ENCODE peak calls at places on chromosomes 4 and X, in six cellular contexts. P is pancreas, H is mucosa of gallbladder, V is HCEC 1CT, Y is anterior cingulate cortex, Q is SW480. X is an unnamed sample.

GRCh38 chr4:133148690-133149363 is at the start of gene PCDH10:
- DNase-seq in P (peak), H (peak), V (peak), Y (peak), Q (no peak), X (peak)

GRCh38 chr4:3465698-3466671 is 2.9 kb downstream of the DOK7 start:
- DNase-seq in P (peak), H (no peak), V (no peak), Y (no peak), Q (no peak), X (no peak)

GRCh38 chr4:39591290-39591689 is 47.4 kb downstream of the SMIM14 start:
- DNase-seq in P (no peak), H (no peak), V (no peak), Y (no peak), Q (peak), X (no peak)

GRCh38 chr4:172287112-172287511 is 473.9 kb downstream of the GALNTL6 start:
- DNase-seq in P (no peak), H (no peak), V (no peak), Y (no peak), Q (no peak), X (no peak)

GRCh38 chr4:70703695-70704332 is 15.5 kb downstream of the UTP3 start:
- DNase-seq in P (no peak), H (no peak), V (peak), Y (peak), Q (peak), X (no peak)

GRCh38 chrX:103063918-103064434 is at the start of gene BEX1:
- DNase-seq in P (peak), H (no peak), V (peak), Y (peak), Q (no peak), X (peak)

GRCh38 chrX:21374994-21375794 is 976 bp downstream of the CNKSR2 start:
- DNase-seq in P (no peak), H (no peak), V (no peak), Y (no peak), Q (no peak), X (no peak)

GRCh38 chr4:141347738-141348524 is 127.2 kb downstream of the ZNF330 start:
- DNase-seq in P (no peak), H (no peak), V (no peak), Y (no peak), Q (no peak), X (no peak)

GRCh38 chr4:33996075-33996718 is 2248.1 kb downstream of the ARAP2 start:
- DNase-seq in P (no peak), H (no peak), V (no peak), Y (no peak), Q (no peak), X (no peak)

GRCh38 chr4:147855670-147856069 is 123.8 kb downstream of the ARHGAP10 start:
- DNase-seq in P (no peak), H (no peak), V (no peak), Y (no peak), Q (no peak), X (no peak)

GRCh38 chrX:9775930-9776329 is 10.3 kb upstream of the GPR143 start:
- DNase-seq in P (no peak), H (no peak), V (no peak), Y (no peak), Q (no peak), X (no peak)

GRCh38 chr4:57378766-57379165 is 268.6 kb upstream of the IGFBP7 start:
- DNase-seq in P (no peak), H (no peak), V (no peak), Y (no peak), Q (no peak), X (no peak)

GRCh38 chr4:55444822-55445221 is 49.1 kb downstream of the TMEM165 start:
- DNase-seq in P (no peak), H (peak), V (peak), Y (no peak), Q (peak), X (peak)

GRCh38 chrX:136431625-136432024 is 56.1 kb upstream of the BRS3 start:
- DNase-seq in P (no peak), H (no peak), V (no peak), Y (no peak), Q (no peak), X (no peak)

GRCh38 chr4:177964061-177964460 is 521.8 kb upstream of the AGA start:
- DNase-seq in P (no peak), H (no peak), V (peak), Y (no peak), Q (no peak), X (no peak)

GRCh38 chrX:70525733-70526132 is 81.1 kb downstream of the DLG3 start:
- DNase-seq in P (peak), H (peak), V (no peak), Y (no peak), Q (no peak), X (no peak)

GRCh38 chr4:8035371-8035780 is 95.7 kb upstream of the AFAP1 start:
- DNase-seq in P (no peak), H (no peak), V (no peak), Y (no peak), Q (peak), X (no peak)

GRCh38 chrX:21955398-21956189 is 15.1 kb downstream of the SMS start:
- DNase-seq in P (no peak), H (no peak), V (no peak), Y (no peak), Q (no peak), X (no peak)

GRCh38 chrX:19865567-19866363 is 21.6 kb downstream of the SH3KBP1 start:
- DNase-seq in P (no peak), H (no peak), V (no peak), Y (no peak), Q (no peak), X (no peak)

GRCh38 chrX:150849996-150850720 is 48.3 kb downstream of the CD99L2 start:
- DNase-seq in P (no peak), H (no peak), V (no peak), Y (no peak), Q (no peak), X (no peak)

GRCh38 chrX:154598656-154599055 is 13.7 kb downstream of the CTAG1A start:
- DNase-seq in P (no peak), H (no peak), V (no peak), Y (no peak), Q (no peak), X (no peak)

GRCh38 chr4:120293341-120293740 is 226.7 kb upstream of the MAD2L1 start:
- DNase-seq in P (no peak), H (no peak), V (no peak), Y (no peak), Q (no peak), X (peak)

GRCh38 chr4:83067058-83067639 is 32.2 kb downstream of the COPS4 start:
- DNase-seq in P (no peak), H (no peak), V (no peak), Y (no peak), Q (no peak), X (no peak)

GRCh38 chr4:112951362-112951962 is 98.0 kb upstream of the ANK2 start:
- DNase-seq in P (no peak), H (no peak), V (peak), Y (no peak), Q (peak), X (peak)

X was measured in NCI-H446.